ENCODE peak calls at places on chromosomes 2 and 18, in seven cellular contexts. U is foreskin fibroblast, P is dorsolateral prefrontal cortex, L is esophagus squamous epithelium, Z is left ventricle myocardium inferior, J is hepatocyte, C is kidney epithelial cell. B is an unnamed sample.

GRCh38 chr2:42041377-42042127 is 6.3 kb upstream of the PKDCC start:
- DNase-seq in L (no peak), U (no peak), J (no peak), P (no peak), C (no peak), Z (no peak), B (no peak)

GRCh38 chr2:12714391-12715221 is 2.1 kb upstream of the TRIB2 start:
- DNase-seq in C (no peak), P (no peak), J (no peak), U (peak; percentile 55), Z (no peak), L (no peak), B (peak; percentile 59)

GRCh38 chr2:63819765-63820717 is 21.7 kb upstream of the UGP2 start:
- DNase-seq in P (no peak), J (peak; percentile 58), U (peak; percentile 78), Z (peak; percentile 46), L (no peak), C (no peak), B (peak; percentile 4)

GRCh38 chr2:144469788-144470187 is 50.1 kb downstream of the ZEB2 start:
- DNase-seq in P (no peak), U (no peak), C (no peak), Z (no peak), L (no peak), J (no peak), B (no peak)

GRCh38 chr2:118670281-118670680 is 177.2 kb downstream of the EN1 start:
- DNase-seq in Z (no peak), J (no peak), U (peak; percentile 28), C (no peak), P (no peak), L (no peak), B (no peak)

GRCh38 chr2:105909215-105909614 is 164.5 kb downstream of the NCK2 start:
- DNase-seq in Z (no peak), U (no peak), J (no peak), L (no peak), C (no peak), P (no peak), B (no peak)

GRCh38 chr2:148565272-148565894 is 79.2 kb upstream of the EPC2 start:
- DNase-seq in C (no peak), L (no peak), P (no peak), Z (no peak), J (no peak), U (peak; percentile 17), B (no peak)

GRCh38 chr18:321839-322467 is 54.1 kb upstream of the THOC1 start:
- DNase-seq in U (no peak), Z (no peak), P (no peak), L (no peak), C (no peak), J (no peak), B (no peak)

GRCh38 chr18:74529811-74530583 is 4.3 kb upstream of the CNDP1 start:
- DNase-seq in U (no peak), Z (no peak), C (no peak), P (no peak), L (no peak), J (no peak), B (no peak)

GRCh38 chr2:158984554-158985207 is 16.2 kb downstream of the TANC1 start:
- DNase-seq in Z (peak; percentile 44), P (no peak), J (no peak), U (no peak), L (no peak), C (no peak), B (no peak)

GRCh38 chr2:168773719-168774521 is 28.5 kb upstream of the NOSTRIN start:
- DNase-seq in J (peak; percentile 73), P (peak; percentile 43), L (no peak), U (peak; percentile 73), C (no peak), Z (peak; percentile 31), B (peak; percentile 24)

GRCh38 chr2:38934742-38935141 is 45.1 kb downstream of the ARHGEF33 start:
- DNase-seq in U (no peak), P (no peak), C (no peak), J (no peak), Z (no peak), L (no peak), B (no peak)

GRCh38 chr18:62897153-62897552 is 181.8 kb downstream of the PHLPP1 start:
- DNase-seq in Z (no peak), L (no peak), C (no peak), P (no peak), J (no peak), U (peak; percentile 70), B (no peak)

DNA sequence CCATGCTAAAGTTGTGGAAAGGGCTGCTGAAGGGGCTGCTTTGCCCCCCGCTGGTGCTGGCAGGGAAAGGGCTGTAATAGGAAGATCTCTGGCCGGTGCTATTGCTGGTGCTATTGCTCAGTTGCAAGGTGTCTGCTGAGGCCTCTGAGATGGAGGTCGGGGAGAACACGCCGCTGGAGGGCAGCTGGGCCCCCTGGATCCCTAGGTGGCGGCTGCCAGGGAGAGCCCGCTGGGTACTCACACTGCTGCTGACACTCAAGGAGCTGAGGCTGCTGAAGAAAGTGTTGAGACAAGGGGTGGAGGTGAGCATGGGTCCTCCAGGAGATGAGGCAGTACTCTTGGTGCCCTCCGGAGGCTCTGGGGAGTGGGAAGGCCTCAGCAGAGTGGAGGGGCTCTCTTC is 4.2 kb downstream of the FOXI3 start:
- DNase-seq in P (no peak), J (no peak), L (no peak), C (no peak), Z (no peak), U (no peak), B (no peak)
- TF ChIP-seq CTCF in P (no peak), J (no peak), L (no peak), C (no peak), Z (no peak), U (no peak), B (no peak)

GRCh38 chr2:68772109-68772508 is 37.5 kb downstream of the ARHGAP25 start:
- DNase-seq in P (no peak), C (no peak), U (no peak), L (no peak), J (no peak), Z (no peak), B (no peak)

GRCh38 chr2:68775272-68775847 is 40.7 kb downstream of the ARHGAP25 start:
- DNase-seq in Z (peak; percentile 18), C (no peak), L (no peak), J (no peak), P (no peak), U (no peak), B (no peak)

GRCh38 chr2:68771211-68771721 is 36.7 kb downstream of the ARHGAP25 start:
- DNase-seq in Z (no peak), L (no peak), U (no peak), C (no peak), P (no peak), J (no peak), B (no peak)

GRCh38 chr2:68776124-68776523 is 41.5 kb downstream of the ARHGAP25 start:
- DNase-seq in P (no peak), C (no peak), U (no peak), Z (no peak), L (no peak), J (no peak), B (no peak)

DNA sequence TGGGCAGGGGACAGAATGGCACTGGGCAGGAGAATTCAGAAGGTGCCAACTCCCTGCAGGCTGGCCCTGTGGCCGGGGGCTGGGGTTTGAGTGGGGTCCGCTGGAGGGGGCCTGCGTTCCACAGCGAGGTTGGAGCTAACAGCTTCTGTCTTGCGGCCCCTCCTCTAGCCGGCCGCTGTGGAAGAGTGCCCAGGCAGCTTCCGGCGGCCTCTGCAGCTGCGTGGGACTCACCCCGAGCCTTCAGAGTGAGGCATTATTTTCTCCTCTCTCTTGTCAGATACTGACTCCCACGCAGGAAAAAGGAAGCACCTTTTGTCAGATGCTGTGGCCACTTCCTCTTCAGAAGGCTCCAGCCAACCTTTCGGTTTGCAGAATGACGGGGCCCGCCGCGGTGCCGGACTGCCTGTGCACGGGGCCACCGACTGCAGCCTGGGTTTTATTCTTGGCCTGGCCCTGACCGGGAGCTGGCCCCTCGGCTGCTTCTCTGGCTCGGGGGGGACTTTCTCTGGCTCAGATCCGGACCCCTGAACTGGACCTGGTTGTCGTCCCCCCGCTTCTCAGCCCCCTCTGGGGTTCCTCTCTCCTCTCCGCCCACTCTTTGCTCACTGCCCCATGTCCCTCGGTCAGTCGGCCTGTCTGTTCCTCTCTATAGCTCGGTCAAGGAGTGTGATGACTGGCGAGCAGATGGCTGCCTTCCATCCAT is 40.1 kb downstream of the ARHGAP25 start:
- DNase-seq in C (no peak), J (no peak), Z (peak; percentile 70), L (peak; percentile 22), P (peak; percentile 58), U (no peak), B (no peak)
- H3K4me3 ChIP-seq in C (no peak overlapping the region), J (no peak overlapping the region), Z (peak overlapping the region; percentile 67), L (peak overlapping the region; percentile 60), P (peak overlapping the region; percentile 36), U (no peak overlapping the region), B (no peak overlapping the region)

DNA sequence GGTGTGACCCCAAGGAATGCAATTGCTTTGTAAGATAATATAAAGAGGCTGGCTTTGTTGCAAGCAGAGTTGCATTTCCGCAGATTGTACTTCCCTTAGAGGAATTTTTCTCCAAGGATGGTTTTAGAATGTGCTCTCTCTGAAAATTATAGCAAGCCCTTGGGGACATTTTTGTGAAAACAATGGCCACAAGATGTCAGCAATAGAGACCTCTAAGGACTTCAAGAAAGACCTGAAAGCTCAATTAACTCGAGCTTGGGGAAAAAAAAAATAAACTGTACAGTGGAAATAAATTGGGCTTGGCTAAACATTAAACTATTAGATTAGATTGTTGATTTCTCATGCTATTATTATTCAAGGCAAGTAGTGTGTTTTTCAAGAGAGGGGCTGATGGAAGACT is 81.3 kb upstream of the KYNU start:
- DNase-seq in P (no peak), U (no peak), Z (no peak), C (no peak), L (no peak), J (no peak), B (no peak)
- TF ChIP-seq CTCF in P (no peak), U (no peak), Z (no peak), C (no peak), L (no peak), J (no peak), B (no peak)

DNA sequence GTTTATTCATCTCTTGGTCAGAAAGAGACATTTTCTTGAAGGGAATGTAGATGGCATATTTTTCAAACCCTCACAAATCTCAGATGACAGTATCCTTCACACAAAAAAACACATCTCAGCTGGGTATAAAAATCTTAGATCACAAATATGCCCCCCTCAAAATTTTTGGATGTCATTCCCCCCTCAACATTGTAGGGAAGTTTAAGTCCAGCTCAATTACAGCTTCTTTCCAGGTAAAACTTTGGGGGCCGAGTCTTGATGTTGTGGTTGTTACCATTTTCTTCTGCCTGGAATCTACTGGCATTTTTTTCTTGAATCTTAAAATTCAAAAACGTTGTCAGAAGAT is 46.1 kb downstream of the HDAC4 start:
- DNase-seq in L (no peak), P (no peak), Z (no peak), J (no peak), U (no peak), C (no peak), B (no peak)
- H3K4me3 ChIP-seq in L (no peak overlapping the region), P (no peak overlapping the region), Z (no peak overlapping the region), J (no peak overlapping the region), U (no peak overlapping the region), C (no peak overlapping the region), B (no peak overlapping the region)

DNA sequence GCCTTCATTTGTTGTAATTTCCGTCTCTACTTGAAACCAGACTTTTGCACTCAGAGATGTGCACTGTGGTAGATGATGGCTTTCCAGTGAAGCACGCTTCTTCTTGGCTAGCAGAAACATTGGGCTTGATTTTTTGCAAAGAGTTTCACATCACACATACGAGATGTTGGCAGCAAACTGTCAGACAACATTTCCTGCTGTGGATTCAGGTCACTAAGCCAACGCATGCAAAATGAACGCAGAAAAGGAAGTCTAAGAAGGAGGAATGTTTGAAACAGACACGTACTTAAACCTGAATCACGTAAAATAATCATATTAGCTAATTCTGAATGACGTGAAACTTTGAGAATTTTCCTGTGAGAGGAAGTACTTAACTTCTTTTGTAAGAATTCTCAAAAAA is 88.2 kb downstream of the EPB41L3 start:
- DNase-seq in J (no peak), P (no peak), C (no peak), U (no peak), Z (no peak), L (no peak), B (peak; percentile 75)
- TF ChIP-seq CTCF in J (no peak), P (no peak), C (no peak), U (no peak), Z (no peak), L (no peak), B (no peak)

B was measured in retinal pigment epithelial cell.